ENCODE peak calls at places on chromosomes 4 and X, in eight cellular contexts. I is cardiac muscle cell, R is heart left ventricle, F is ovary, D is sigmoid colon, G is astrocyte, J is tibial artery, Z is Panc1. O is an unnamed sample. For H3K4me1 and H3K9me3, the result is how much of the 10 kb centered on the place peaks cover.

GRCh38 chr4:48127882-48128394 is 6.1 kb downstream of the TXK start:
- DNase-seq in G (peak), J (peak), F (no peak), D (no peak), I (peak), Z (peak), R (peak), O (peak)

GRCh38 chrX:95762716-95763115 is 921.9 kb upstream of the DIAPH2 start:
- DNase-seq in G (no peak), I (no peak), D (no peak), J (no peak), F (no peak), Z (no peak), R (no peak), O (no peak)

GRCh38 chr4:38802561-38803355 is 1.8 kb downstream of the TLR1 start:
- DNase-seq in D (no peak), F (no peak), J (no peak), Z (no peak), G (no peak), R (no peak), I (no peak), O (no peak)

GRCh38 chrX:17814557-17814956 is 46.5 kb downstream of the RAI2 start:
- DNase-seq in Z (no peak), I (peak), D (no peak), R (no peak), J (no peak), F (no peak), G (peak), O (peak)

GRCh38 chr4:184237612-184238011 is 19.9 kb upstream of the ENPP6 start:
- DNase-seq in I (no peak), Z (no peak), F (no peak), D (no peak), J (no peak), R (no peak), G (no peak), O (no peak)

GRCh38 chr4:8917321-8917811 is 45.7 kb upstream of the HMX1 start:
- DNase-seq in F (no peak), J (peak), R (no peak), G (no peak), D (peak), I (no peak), Z (no peak), O (no peak)

GRCh38 chr4:55440786-55441185 is 45.0 kb downstream of the TMEM165 start:
- DNase-seq in D (no peak), Z (no peak), G (no peak), R (no peak), F (no peak), J (no peak), I (no peak), O (no peak)

GRCh38 chr4:174317531-174317930 is 33.8 kb downstream of the CEP44 start:
- DNase-seq in Z (no peak), F (no peak), J (no peak), I (peak), R (no peak), G (no peak), D (no peak), O (no peak)

GRCh38 chr4:182736207-182736606 is 181.0 kb downstream of the DCTD start:
- DNase-seq in R (no peak), Z (no peak), I (no peak), J (no peak), F (no peak), D (no peak), G (no peak), O (no peak)

GRCh38 chr4:38821739-38822138 is 17.1 kb upstream of the TLR1 start:
- DNase-seq in G (no peak), R (no peak), F (no peak), I (no peak), D (no peak), Z (no peak), J (no peak), O (no peak)

GRCh38 chr4:73815145-73815544 is 21.3 kb upstream of the CXCL6 start:
- DNase-seq in D (no peak), F (no peak), G (no peak), J (no peak), Z (no peak), R (no peak), I (no peak), O (no peak)

GRCh38 chr4:136690363-136690762 is 841.9 kb downstream of the PCDH18 start:
- DNase-seq in R (no peak), Z (no peak), D (no peak), F (no peak), I (no peak), G (peak), J (no peak), O (no peak)

GRCh38 chrX:65601530-65602281 is 65.7 kb upstream of the MSN start:
- DNase-seq in Z (no peak), G (peak), J (peak), F (peak), R (peak), I (peak), D (peak), O (peak)

GRCh38 chr4:13920901-13921300 is 293.4 kb upstream of the BOD1L1 start:
- DNase-seq in F (no peak), G (peak), J (no peak), Z (peak), I (peak), R (no peak), D (peak), O (peak)

GRCh38 chr4:54661686-54662085 is 3.9 kb downstream of the KIT start:
- DNase-seq in F (no peak), R (no peak), I (peak), G (peak), J (no peak), Z (no peak), D (no peak), O (no peak)

GRCh38 chr4:74407891-74408290 is 37.0 kb upstream of the AREG start:
- DNase-seq in J (no peak), F (no peak), G (no peak), D (no peak), Z (no peak), R (no peak), I (no peak), O (no peak)

GRCh38 chrX:70476934-70477733 is 32.5 kb downstream of the DLG3 start:
- DNase-seq in J (peak), R (no peak), Z (no peak), D (peak), F (peak), G (peak), I (peak), O (no peak)

GRCh38 chrX:10288400-10288799 is 131.6 kb downstream of the CLCN4 start:
- DNase-seq in J (no peak), G (peak), I (no peak), Z (no peak), D (no peak), F (no peak), R (no peak), O (no peak)

GRCh38 chrX:7054219-7055206 is 93.0 kb upstream of the STS start:
- DNase-seq in G (no peak), F (no peak), I (no peak), D (no peak), R (no peak), Z (no peak), J (no peak), O (no peak)

GRCh38 chrX:44071847-44072545 is 98.8 kb upstream of the NDP start:
- DNase-seq in J (no peak), D (no peak), G (peak), I (no peak), F (no peak), R (no peak), Z (no peak), O (no peak)

GRCh38 chrX:133838761-133839676 is 146.4 kb downstream of the GPC3 start:
- DNase-seq in D (no peak), I (peak), F (peak), R (no peak), G (no peak), Z (peak), J (no peak), O (peak)

GRCh38 chrX:68647156-68647957 is at the start of gene STARD8:
- DNase-seq in Z (no peak), R (peak), D (no peak), I (peak), F (no peak), J (peak), G (peak), O (peak)
- TF ChIP-seq CTCF in Z (peak), R (no peak), D (no peak), I (no peak), F (no peak), J (no peak), G (no peak), O (peak)

GRCh38 chr4:83216856-83217683 is 67.5 kb downstream of the COQ2 start:
- DNase-seq in F (no peak), J (no peak), I (no peak), R (no peak), D (no peak), Z (no peak), G (no peak), O (no peak)
- H3K4me1 ChIP-seq in F (under half), J (under half), I (under half), R (under half), D (under half), Z (under half), G (under half), O (under half)

DNA sequence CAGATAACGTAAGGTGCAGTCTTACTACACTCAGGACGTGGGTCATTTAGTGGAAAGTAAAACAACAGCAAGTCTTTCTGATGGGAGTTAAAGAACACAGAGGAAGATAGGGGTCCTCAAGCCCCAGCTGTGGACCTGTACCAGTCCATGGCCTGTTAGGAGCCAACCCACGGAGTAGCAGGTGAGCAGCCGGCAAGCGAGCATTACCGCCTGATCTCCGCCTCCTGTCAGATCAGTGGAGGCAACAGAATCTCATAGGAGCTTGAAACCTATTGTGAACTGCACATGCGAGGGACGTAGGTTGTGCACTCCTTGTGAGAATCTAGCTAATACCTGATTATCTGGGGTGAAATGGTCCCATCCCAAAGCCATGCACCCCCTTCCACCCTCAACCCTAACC is 1180.8 kb downstream of the FSTL5 start:
- DNase-seq in R (no peak), J (no peak), D (no peak), I (no peak), G (no peak), Z (no peak), F (no peak), O (no peak)
- H3K9me3 ChIP-seq in R (under half), J (under half), D (under half), I (under half), G (under half), Z (under half), F (under half), O (under half)

GRCh38 chrX:13598877-13599276 is 29.5 kb downstream of the EGFL6 start:
- DNase-seq in G (no peak), J (no peak), D (no peak), Z (no peak), R (no peak), I (peak), F (no peak), O (no peak)
- TF ChIP-seq CTCF in G (no peak), J (no peak), D (no peak), Z (peak), R (no peak), I (peak), F (no peak), O (peak)

GRCh38 chr4:145935253-145936141 is 3.1 kb downstream of the ZNF827 start:
- DNase-seq in D (no peak), G (no peak), F (peak), Z (no peak), I (peak), R (no peak), J (no peak), O (peak)
- H3K4me1 ChIP-seq in D (under half), G (under half), F (under half), Z (under half), I (half or more), R (under half), J (half or more), O (under half)

GRCh38 chr4:97366661-97367060 is 776.6 kb downstream of the STPG2 start:
- DNase-seq in G (peak), I (no peak), Z (no peak), R (no peak), F (no peak), J (no peak), D (no peak), O (no peak)
- H3K9me3 ChIP-seq in G (under half), I (under half), Z (under half), R (under half), F (under half), J (under half), D (under half), O (under half)

DNA sequence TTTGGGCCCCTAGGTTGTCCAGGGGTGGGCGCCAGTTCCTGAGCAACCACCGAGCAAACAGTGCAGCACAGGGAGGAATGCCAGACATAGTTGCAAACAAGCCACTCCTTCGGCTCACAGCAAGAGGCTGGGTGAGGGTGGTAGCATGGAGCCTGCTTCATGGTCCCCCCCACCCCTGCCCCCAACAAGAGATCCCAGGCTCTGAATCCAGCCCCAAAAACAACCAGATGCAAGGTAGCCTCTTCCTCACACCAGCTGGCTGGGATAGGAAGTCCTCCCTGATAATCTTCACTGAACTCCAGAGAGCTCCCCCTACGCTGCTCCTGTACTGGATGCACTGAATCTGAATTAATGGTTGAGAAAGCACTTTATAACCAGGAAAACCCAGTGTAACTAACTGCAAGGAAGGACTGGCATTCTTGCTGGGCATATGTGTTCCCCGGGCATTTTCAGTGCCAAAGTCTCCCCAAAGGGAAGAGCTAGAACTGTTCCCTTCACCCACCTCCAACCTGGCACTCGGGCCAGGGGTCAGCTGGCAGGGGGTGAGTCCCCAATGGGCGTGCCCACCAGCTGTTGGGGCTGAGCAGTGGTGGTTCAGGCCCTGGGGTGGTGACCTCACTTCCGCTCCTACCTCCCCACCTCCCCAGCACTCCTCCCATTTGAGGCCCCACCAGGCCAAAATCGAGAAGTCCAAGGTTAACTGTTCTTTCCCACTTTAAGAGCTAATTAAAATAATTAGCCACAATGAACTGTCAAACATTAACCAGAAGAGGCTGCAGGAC is 1.5 kb downstream of the ELF4 start:
- DNase-seq in I (no peak), D (no peak), R (no peak), J (peak), Z (no peak), G (no peak), F (no peak), O (no peak)
- TF ChIP-seq CTCF in I (peak), D (no peak), R (no peak), J (no peak), Z (no peak), G (no peak), F (no peak), O (no peak)

DNA sequence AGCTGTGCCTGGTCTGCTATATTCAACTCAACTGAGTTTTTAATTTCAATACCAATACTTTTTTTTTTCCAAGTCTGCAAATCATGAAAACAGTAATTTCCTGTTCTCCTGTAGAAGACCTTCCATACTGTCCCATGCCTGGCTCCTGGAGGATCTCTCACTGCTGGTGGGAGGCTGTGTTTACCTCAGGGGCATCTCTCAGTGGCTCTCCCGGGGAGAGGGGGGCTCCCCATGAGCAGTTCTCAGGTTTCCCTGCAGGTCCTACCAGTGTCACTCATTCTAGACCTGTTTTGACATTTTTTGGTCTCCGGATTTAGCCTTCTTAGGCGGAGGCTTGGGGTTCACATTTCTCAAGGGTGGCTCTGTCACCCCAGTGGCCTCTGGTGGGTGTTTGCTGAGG is 24.3 kb downstream of the NSD2 start:
- DNase-seq in I (no peak), D (no peak), F (no peak), Z (no peak), J (no peak), G (no peak), R (no peak), O (no peak)
- H3K4me1 ChIP-seq in I (under half), D (under half), F (under half), Z (under half), J (under half), G (under half), R (under half), O (under half)

GRCh38 chr4:105509291-105509690 is 35.4 kb upstream of the PPA2 start:
- DNase-seq in F (no peak), G (no peak), Z (no peak), I (no peak), J (no peak), R (no peak), D (no peak), O (no peak)
- H3K9me3 ChIP-seq in F (under half), G (under half), Z (under half), I (under half), J (under half), R (under half), D (under half), O (under half)

GRCh38 chr4:15848191-15848842 is 70.2 kb downstream of the CD38 start:
- DNase-seq in F (no peak), G (peak), Z (no peak), J (no peak), I (no peak), D (no peak), R (no peak), O (no peak)
- TF ChIP-seq CTCF in F (no peak), G (no peak), Z (peak), J (no peak), I (no peak), D (no peak), R (no peak), O (no peak)